ENCODE peak calls at places on chromosomes 13 and 19, in four cellular contexts. D is K562, N is HepG2, U is GM12878. T is an unnamed sample.

GRCh38 chr13:106176103-106176502 is 359.4 kb downstream of the EFNB2 start:
- DNase-seq in D (no peak), U (no peak), N (no peak), T (no peak)

GRCh38 chr19:45676851-45677263 is 8.8 kb downstream of the GIPR start:
- DNase-seq in D (no peak), N (no peak), U (no peak), T (no peak)

GRCh38 chr19:1935484-1936208 is 5.3 kb upstream of the CSNK1G2 start:
- DNase-seq in N (peak), U (no peak), D (peak), T (no peak)

GRCh38 chr19:13629687-13630357 is 123.5 kb upstream of the CACNA1A start:
- DNase-seq in D (no peak), U (no peak), N (no peak), T (no peak)

GRCh38 chr19:30077851-30078355 is 135.9 kb downstream of the URI1 start:
- DNase-seq in D (no peak), U (no peak), N (no peak), T (peak)

GRCh38 chr13:47549219-47549752 is 451.8 kb downstream of the SUCLA2 start:
- DNase-seq in D (peak), U (no peak), N (no peak), T (no peak)

GRCh38 chr19:12733369-12733896 is 1.1 kb downstream of the TRIR start:
- DNase-seq in D (peak), N (peak), U (no peak), T (peak)

GRCh38 chr13:75415720-75416119 is 66.2 kb downstream of the TBC1D4 start:
- DNase-seq in D (no peak), N (no peak), U (no peak), T (no peak)

GRCh38 chr13:81051873-81052272 is 710.9 kb upstream of the SPRY2 start:
- DNase-seq in U (no peak), D (no peak), N (no peak), T (peak)

GRCh38 chr13:38384171-38384570 is 34.5 kb downstream of the UFM1 start:
- DNase-seq in U (no peak), N (no peak), D (no peak), T (no peak)

GRCh38 chr13:32624441-32624840 is 38.2 kb downstream of the PDS5B start:
- DNase-seq in N (no peak), D (no peak), U (no peak), T (no peak)

GRCh38 chr19:40646564-40647254 is 43.7 kb downstream of the NUMBL start:
- DNase-seq in D (no peak), U (no peak), N (no peak), T (no peak)

GRCh38 chr19:1101337-1101698 is 2.5 kb upstream of the GPX4 start:
- DNase-seq in D (no peak), N (no peak), U (no peak), T (no peak)

GRCh38 chr19:5147074-5147970 is 178.4 kb downstream of the KDM4B start:
- DNase-seq in U (no peak), D (no peak), N (no peak), T (no peak)

GRCh38 chr19:4267101-4267900 is 11.8 kb upstream of the SHD start:
- DNase-seq in N (peak), D (peak), U (no peak), T (peak)

GRCh38 chr13:20227288-20227687 is 4.8 kb downstream of the GJB6 start:
- DNase-seq in N (no peak), D (no peak), U (no peak), T (no peak)

GRCh38 chr13:96191367-96191766 is 101.5 kb downstream of the HS6ST3 start:
- DNase-seq in U (no peak), N (no peak), D (no peak), T (no peak)

GRCh38 chr13:45196622-45197021 is 4.2 kb downstream of the KCTD4 start:
- DNase-seq in N (no peak), U (no peak), D (peak), T (no peak)

GRCh38 chr19:33344210-33344609 is 29.3 kb upstream of the CEBPG start:
- DNase-seq in D (no peak), U (no peak), N (no peak), T (no peak)

GRCh38 chr19:15897026-15897737 is 692 bp downstream of the CYP4F2 start:
- DNase-seq in U (no peak), D (no peak), N (no peak), T (no peak)

GRCh38 chr13:98721825-98722510 is 30.5 kb downstream of the SLC15A1 start:
- DNase-seq in U (no peak), D (no peak), N (no peak), T (no peak)

GRCh38 chr19:524062-524674 is 7.4 kb upstream of the CDC34 start:
- DNase-seq in U (no peak), D (no peak), N (peak), T (peak)

GRCh38 chr13:40682449-40683240 is 16.2 kb upstream of the FOXO1 start:
- DNase-seq in U (no peak), N (no peak), D (no peak), T (no peak)

GRCh38 chr13:94550030-94550738 is 45.8 kb downstream of the TGDS start:
- DNase-seq in N (peak), D (peak), U (peak), T (no peak)

GRCh38 chr19:38004505-38005223 is 97.7 kb downstream of the SIPA1L3 start:
- DNase-seq in D (peak), U (peak), N (peak), T (peak)

GRCh38 chr13:41384749-41385503 is 72.4 kb upstream of the RGCC start:
- DNase-seq in U (no peak), D (peak), N (no peak), T (no peak)

GRCh38 chr19:48676887-48677286 is 4.1 kb upstream of the NTN5 start:
- DNase-seq in U (no peak), D (no peak), N (no peak), T (no peak)

GRCh38 chr19:18648971-18649310 is 12.1 kb downstream of the KLHL26 start:
- DNase-seq in U (no peak), N (no peak), D (no peak), T (no peak)

GRCh38 chr19:46115396-46116109 is 8.9 kb downstream of the IGFL3 start:
- DNase-seq in D (no peak), N (no peak), U (peak), T (peak)

GRCh38 chr13:110405597-110406450 is 98.7 kb downstream of the COL4A2 start:
- DNase-seq in U (no peak), N (no peak), D (no peak), T (no peak)

GRCh38 chr19:1221141-1221903 is 15.7 kb downstream of the STK11 start:
- DNase-seq in U (no peak), N (peak), D (no peak), T (peak)

GRCh38 chr13:30373727-30374126 is 48.6 kb upstream of the UBE2L5 start:
- DNase-seq in N (no peak), D (peak), U (peak), T (no peak)

GRCh38 chr13:30370146-30370545 is 52.1 kb upstream of the UBE2L5 start:
- DNase-seq in U (no peak), N (no peak), D (no peak), T (no peak)

GRCh38 chr13:30371649-30372265 is 50.5 kb upstream of the UBE2L5 start:
- DNase-seq in U (peak), D (peak), N (peak), T (no peak)

GRCh38 chr13:30367296-30367695 is 55.0 kb upstream of the UBE2L5 start:
- DNase-seq in U (no peak), N (no peak), D (no peak), T (no peak)

DNA sequence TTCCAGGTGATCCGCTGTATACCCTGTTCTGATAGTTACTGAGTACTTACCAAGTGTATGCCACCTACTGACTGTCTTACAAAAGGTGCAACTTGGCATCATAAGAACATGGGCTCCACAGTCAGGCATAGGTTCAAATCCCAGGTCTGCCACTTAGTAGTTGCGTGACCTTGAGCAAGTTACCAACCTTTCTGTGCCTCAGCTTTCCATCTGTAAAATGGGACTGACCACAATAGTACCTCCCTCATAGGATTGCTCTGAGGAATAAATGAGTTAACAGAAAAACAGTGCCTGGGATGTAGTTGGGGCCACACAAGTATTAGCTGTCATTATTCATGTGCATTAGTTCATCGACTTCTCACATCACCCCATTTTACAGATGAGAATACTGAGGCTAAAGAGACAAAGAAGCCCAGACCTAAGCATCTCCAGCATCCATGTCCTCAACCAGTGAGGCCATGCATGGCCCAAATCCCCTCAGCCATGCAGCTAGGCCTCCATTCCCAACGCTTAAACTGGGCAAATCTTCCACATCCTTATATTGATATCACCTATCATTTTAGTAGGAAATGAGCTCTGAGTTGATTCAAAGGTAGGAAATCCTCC is 51.3 kb upstream of the UBE2L5 start:
- DNase-seq in N (no peak), D (no peak), U (no peak), T (no peak)
- TF ChIP-seq EP300 in N (no peak), D (no peak), U (no peak), T (no peak)

DNA sequence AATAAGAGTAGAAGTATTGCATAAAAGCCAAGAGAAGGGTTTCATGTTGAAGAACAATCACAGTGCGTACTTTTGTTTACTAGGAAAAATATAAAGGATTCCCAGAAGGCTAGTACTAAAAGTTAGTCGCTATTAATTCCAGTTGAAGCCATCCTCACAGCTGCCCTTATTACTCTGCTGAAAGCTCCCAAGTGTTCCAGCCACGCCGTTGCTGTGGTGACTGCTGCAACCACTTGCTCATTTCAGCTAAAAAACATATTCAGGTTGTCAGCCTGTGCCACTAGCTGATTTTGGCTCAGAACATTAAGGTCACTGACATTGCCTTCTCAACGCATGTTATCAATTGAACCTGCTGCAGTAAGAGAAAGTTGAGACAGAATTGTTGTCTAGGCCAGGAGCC is 87.1 kb upstream of the FNDC3A start:
- DNase-seq in N (no peak), U (no peak), D (no peak), T (no peak)
- TF ChIP-seq TAF1 in N (no peak), U (no peak), D (no peak), T (no peak)

GRCh38 chr19:47133021-47133471 is 2.4 kb downstream of the SAE1 start:
- DNase-seq in N (no peak), U (no peak), D (no peak), T (no peak)

GRCh38 chr19:47130120-47130588 is 481 bp upstream of the SAE1 start:
- DNase-seq in U (no peak), D (no peak), N (no peak), T (no peak)

GRCh38 chr19:47132522-47132852 is 1.9 kb downstream of the SAE1 start:
- DNase-seq in N (no peak), D (no peak), U (no peak), T (no peak)

GRCh38 chr19:47129579-47129978 is 1.1 kb upstream of the SAE1 start:
- DNase-seq in D (no peak), N (no peak), U (no peak), T (no peak)

DNA sequence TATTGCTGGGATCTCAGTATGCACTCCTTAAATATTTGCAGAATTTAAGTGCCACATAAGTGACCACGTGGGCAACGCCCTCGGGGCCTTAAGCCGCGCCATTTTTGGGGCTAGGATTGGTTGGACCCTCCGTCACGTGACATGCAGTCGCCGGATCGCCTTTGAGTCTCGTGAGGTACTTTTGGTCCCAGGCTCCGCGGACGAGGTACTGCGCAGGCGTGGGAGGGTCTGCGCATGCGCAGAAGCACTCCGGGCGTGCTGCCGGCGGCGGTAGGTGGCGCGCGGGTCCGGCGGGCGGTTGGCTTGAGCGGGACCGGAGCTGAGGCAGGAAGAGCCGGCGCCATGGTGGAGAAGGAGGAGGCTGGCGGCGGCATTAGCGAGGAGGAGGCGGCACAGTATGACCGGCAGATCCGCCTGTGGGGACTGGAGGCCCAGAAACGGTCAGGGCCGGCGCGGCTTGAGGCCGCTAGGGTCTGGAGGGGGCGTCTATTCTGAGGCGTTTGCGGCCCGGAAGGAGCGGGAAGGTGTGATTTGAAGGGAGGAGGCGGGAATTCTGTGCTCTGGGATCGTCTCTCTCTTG is at the start of gene SAE1:
- DNase-seq in U (peak), N (peak), D (peak), T (peak)
- TF ChIP-seq EP300 in U (no peak), N (no peak), D (peak), T (no peak)

GRCh38 chr19:17629760-17630159 is 58.4 kb downstream of the UNC13A start:
- DNase-seq in U (no peak), D (no peak), N (no peak), T (no peak)

GRCh38 chr19:17633700-17634099 is 54.5 kb downstream of the UNC13A start:
- DNase-seq in N (no peak), U (no peak), D (no peak), T (no peak)

GRCh38 chr19:17627921-17628320 is 60.2 kb downstream of the UNC13A start:
- DNase-seq in U (no peak), D (no peak), N (no peak), T (no peak)

GRCh38 chr19:17627161-17627560 is 61.0 kb downstream of the UNC13A start:
- DNase-seq in D (no peak), N (no peak), U (no peak), T (no peak)

DNA sequence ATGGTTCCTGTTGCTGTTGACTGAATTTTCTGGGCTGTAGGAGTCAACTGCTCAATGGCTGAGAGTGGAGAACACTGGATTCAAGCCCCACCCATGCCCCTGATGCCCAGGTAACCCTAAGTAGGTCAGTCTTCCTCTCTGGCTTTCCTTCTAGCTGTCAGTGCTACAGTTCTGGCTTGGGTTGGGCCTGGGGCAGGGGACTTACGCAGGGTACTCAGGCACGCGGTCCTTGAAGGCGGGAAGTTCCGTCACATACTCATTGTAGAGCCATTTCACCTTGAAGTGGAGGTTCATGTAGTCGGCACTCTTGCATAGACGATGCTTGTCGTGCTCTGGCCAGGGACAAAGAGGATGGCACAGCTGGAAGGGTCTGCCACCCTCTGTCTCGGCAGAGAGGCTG is 55.6 kb downstream of the UNC13A start:
- DNase-seq in D (no peak), U (no peak), N (no peak), T (no peak)
- TF ChIP-seq TAF1 in D (no peak), U (no peak), N (no peak), T (no peak)

GRCh38 chr13:113661506-113661905 is 3.5 kb upstream of the ATP4B start:
- DNase-seq in U (no peak), D (no peak), N (no peak), T (no peak)
- TF ChIP-seq EP300 in U (no peak), D (no peak), N (no peak), T (no peak)

GRCh38 chr19:51163257-51163656 is 21.2 kb downstream of the SIGLEC7 start:
- DNase-seq in D (no peak), U (no peak), N (no peak), T (no peak)

GRCh38 chr19:51168571-51169282 is 26.6 kb downstream of the SIGLEC7 start:
- DNase-seq in N (no peak), U (no peak), D (no peak), T (no peak)

GRCh38 chr19:51172223-51172622 is 30.1 kb downstream of the SIGLEC7 start:
- DNase-seq in N (no peak), D (no peak), U (no peak), T (no peak)

GRCh38 chr19:51164215-51164614 is 22.1 kb downstream of the SIGLEC7 start:
- DNase-seq in D (no peak), U (no peak), N (no peak), T (no peak)

GRCh38 chr19:51166846-51167490 is 24.9 kb downstream of the SIGLEC7 start:
- DNase-seq in N (no peak), U (no peak), D (peak), T (no peak)
- TF ChIP-seq TAF1 in N (no peak), U (no peak), D (no peak), T (no peak)

DNA sequence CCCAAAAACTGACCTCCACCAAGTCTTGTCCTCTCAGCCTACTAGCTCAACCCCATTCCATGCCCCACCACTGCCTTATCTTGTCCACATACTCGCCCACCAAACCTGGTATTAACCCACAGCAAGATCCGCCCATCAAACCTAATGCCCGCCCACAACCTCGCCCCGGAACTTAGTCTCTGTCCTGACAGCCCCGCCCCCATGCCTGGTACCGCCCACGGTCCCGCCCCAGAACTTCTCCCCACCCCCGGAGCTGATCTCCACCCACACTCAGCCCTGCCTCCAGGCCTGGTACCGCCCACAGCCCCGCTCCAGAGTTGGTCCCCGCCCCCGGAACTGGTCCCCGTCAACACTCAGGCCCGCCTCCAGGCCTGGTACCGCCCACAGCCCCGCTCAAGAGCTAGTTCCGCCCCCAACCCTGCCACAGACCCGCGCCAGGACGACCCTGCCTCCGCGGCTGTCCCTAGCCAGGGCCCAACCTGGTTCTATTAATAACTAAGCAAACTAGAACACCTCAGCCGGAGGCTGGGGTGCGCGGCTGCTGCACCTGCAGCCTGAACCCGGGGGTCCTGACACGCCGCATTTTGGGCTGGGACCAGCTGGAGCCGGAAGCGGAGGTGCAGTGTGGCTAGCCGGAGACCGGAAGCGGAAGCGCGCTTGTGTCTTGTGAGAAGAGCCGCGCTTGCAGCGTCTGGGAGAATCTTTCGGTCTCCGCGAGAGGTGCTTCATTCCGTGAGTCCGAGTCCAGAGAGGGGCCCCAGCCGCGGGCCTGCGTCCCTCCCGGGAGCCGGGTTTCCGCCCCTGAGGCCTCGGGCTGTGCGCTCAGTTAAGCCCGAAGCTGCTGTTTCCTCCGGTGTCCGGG is at the start of gene ZNF557:
- DNase-seq in N (peak), D (peak), U (peak), T (peak)
- TF ChIP-seq EP300 in N (no peak), D (peak), U (no peak), T (no peak)

DNA sequence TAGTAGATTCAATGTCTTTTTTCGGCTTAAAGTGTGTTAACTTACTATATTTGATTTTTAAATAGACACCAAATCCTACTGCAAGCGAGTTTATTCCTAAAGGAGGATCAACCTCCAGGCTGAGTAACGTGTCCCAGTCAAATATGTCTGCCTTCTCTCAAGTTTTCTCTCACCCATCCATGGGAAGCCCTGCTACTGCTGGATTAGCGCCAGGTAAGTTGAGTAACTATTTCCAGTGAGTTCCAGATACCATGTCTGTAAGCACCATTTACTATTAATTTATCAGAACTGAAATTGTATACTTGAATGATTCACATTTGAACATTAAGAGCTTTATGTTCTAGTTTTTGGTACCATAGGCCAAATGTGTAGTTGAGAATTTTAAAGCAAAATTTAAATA is 81.8 kb downstream of the PAN3 start:
- DNase-seq in U (no peak), N (no peak), D (no peak), T (no peak)
- TF ChIP-seq TAF1 in U (no peak), N (no peak), D (no peak), T (no peak)

T was measured in SK-N-SH.